ENCODE peak calls at places on chromosomes 5 and 9, in five cellular contexts. N is H1, X is H9, U is neuronal stem cell, G is mesendoderm. I is an unnamed sample.

GRCh38 chr5:116773926-116774325 is 199.3 kb upstream of the SEMA6A start:
- DNase-seq in X (peak), G (peak), U (no peak), N (peak), I (no peak)

GRCh38 chr9:23663946-23664345 is 162.1 kb downstream of the ELAVL2 start:
- DNase-seq in X (no peak), N (no peak), G (no peak), U (no peak), I (no peak)

GRCh38 chr5:57843016-57843402 is 360.4 kb upstream of the ACTBL2 start:
- DNase-seq in G (no peak), X (no peak), N (no peak), U (no peak), I (no peak)

GRCh38 chr9:125536184-125537152 is 170.5 kb downstream of the MAPKAP1 start:
- DNase-seq in X (no peak), U (no peak), N (no peak), G (peak), I (no peak)

GRCh38 chr9:7960615-7961014 is 161.0 kb upstream of the DMAC1 start:
- DNase-seq in N (no peak), X (no peak), G (no peak), U (no peak), I (no peak)

GRCh38 chr9:96567203-96567700 is 52.4 kb downstream of the CDC14B start:
- DNase-seq in N (no peak), X (peak), G (no peak), U (no peak), I (no peak)

GRCh38 chr5:172282277-172283019 is 1.1 kb downstream of the UBTD2 start:
- DNase-seq in U (no peak), N (no peak), G (no peak), X (no peak), I (peak)

GRCh38 chr9:124357591-124358361 is 57.5 kb downstream of the PSMB7 start:
- DNase-seq in G (peak), N (no peak), U (no peak), X (no peak), I (no peak)

GRCh38 chr5:68548959-68549676 is 333.6 kb downstream of the PIK3R1 start:
- DNase-seq in U (no peak), N (no peak), G (no peak), X (no peak), I (peak)

GRCh38 chr9:5352637-5353248 is 13.1 kb upstream of the RLN1 start:
- DNase-seq in G (no peak), N (no peak), U (no peak), X (no peak), I (no peak)

GRCh38 chr9:22160235-22160634 is 151.1 kb upstream of the CDKN2B start:
- DNase-seq in U (no peak), G (no peak), X (no peak), N (no peak), I (peak)

GRCh38 chr5:55821731-55822512 is 29.2 kb upstream of the IL31RA start:
- DNase-seq in N (peak), U (no peak), G (no peak), X (peak), I (no peak)
- H3K18ac ChIP-seq in N (no peak), U (peak), G (no peak), X (no peak), I (no peak)

GRCh38 chr9:128251701-128252100 is 24.1 kb downstream of the GOLGA2 start:
- DNase-seq in U (no peak), G (no peak), X (no peak), N (no peak), I (no peak)
- H3K18ac ChIP-seq in U (no peak), G (no peak), X (no peak), N (no peak), I (no peak)

DNA sequence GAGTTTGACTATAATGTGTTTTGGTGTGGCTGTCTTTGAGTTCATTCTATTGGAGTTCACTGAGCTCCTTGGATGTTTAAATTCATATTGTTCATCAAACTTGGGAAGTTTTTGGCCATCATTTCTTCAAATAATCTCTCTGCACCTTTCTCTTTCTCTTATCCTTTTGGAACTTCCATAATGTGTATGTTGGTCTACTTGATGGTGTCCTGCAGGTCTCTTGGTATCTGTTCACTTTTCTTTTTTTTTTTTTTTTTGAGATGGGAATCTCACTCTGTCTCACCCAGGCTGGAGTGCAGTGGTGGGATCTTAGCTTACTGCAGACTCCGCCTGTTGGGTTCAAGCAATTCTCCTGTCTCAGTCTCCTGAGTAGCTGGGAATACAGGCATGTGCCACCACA is 27.7 kb downstream of the PKD2L2 start:
- DNase-seq in U (no peak), G (no peak), X (no peak), N (no peak), I (no peak)
- H3K18ac ChIP-seq in U (no peak), G (no peak), X (no peak), N (no peak), I (no peak)

DNA sequence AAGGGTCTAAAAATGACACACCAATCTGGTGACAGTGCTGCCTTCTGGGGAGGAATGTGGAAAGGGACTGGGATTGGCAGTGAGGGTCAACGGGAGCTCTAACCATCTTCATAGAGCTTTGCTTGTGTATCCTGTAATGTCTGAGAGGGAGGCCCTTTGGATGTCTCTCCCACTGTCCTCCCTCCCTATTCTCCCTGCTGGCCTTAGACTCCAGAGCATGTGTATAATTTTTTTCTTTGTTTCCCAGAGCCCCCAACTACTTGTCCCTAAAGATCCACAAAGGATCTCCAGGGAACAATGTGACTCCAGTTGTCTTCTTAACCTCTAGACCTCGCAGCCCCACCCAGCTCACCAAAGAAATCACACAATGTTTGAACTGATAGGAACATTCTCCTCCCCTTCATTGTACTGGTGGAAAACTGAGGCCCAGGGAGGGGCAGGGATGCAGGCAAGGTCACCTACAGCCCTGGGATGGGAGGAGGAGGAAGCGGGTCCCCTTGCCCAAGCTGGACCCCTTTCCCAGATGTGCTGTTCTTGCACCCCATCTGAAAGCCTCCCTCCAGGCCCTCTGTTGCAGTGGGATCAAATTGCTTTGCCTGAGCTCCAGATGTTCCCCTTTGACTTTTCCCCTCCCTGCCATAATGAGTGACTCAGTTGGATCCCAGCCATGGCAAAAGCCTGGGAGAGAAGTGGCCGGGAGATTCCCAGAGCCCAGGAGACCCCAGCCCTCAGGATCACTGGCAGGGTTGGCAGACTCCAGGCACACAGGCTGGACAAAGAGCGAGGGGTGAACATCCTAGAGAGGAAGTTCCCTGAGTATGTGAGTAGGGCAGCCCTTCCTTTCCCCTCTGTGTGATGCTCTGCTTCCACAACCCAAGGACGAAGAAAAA is 21.8 kb downstream of the SPARC start:
- DNase-seq in X (no peak), N (no peak), G (no peak), U (no peak), I (peak)
- H3K18ac ChIP-seq in X (no peak), N (no peak), G (no peak), U (no peak), I (peak)

GRCh38 chr5:5294429-5294828 is 128.0 kb upstream of the ICE1 start:
- DNase-seq in U (no peak), N (no peak), X (no peak), G (no peak), I (no peak)
- H3K18ac ChIP-seq in U (no peak), N (no peak), X (no peak), G (no peak), I (no peak)

DNA sequence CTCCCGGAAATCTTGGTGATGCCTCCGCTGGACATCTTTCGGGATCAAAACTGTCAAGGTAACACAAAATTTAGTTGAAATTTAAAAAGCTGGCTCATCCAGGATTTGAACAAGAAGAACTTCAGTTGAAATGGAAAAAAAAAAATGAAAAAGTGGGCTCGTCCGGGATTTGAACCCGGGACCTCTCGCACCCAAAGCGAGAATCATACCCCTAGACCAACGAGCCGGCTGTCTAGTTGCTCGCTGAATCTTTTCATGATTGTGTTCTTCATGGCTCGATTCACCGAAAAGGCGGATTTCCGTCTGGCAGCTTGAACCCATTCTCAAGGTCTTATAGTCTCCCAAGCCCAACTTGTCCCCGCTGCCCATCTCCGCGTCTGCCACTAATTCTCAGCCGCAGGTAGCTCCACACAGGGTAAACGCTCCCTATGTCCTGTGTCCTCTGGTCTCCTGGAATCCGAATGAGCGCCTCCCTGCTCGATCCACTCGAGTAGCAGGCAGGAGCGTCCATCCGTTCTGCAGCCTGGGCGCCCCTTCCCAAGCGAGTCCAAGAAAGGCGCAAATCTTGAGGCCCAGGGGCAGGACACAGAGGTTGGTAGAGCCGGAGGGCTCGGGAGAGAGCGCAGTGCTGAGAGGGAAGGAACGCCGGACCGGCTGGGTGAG is 16.2 kb downstream of the TRIM7 start:
- DNase-seq in X (peak), G (peak), N (peak), U (peak), I (peak)
- H3K18ac ChIP-seq in X (no peak), G (no peak), N (no peak), U (no peak), I (peak)

GRCh38 chr5:472656-473343 is 29.8 kb downstream of the EXOC3 start:
- DNase-seq in G (peak), U (peak), N (peak), X (peak), I (peak)
- H3K18ac ChIP-seq in G (peak), U (peak), N (peak), X (peak), I (no peak)

DNA sequence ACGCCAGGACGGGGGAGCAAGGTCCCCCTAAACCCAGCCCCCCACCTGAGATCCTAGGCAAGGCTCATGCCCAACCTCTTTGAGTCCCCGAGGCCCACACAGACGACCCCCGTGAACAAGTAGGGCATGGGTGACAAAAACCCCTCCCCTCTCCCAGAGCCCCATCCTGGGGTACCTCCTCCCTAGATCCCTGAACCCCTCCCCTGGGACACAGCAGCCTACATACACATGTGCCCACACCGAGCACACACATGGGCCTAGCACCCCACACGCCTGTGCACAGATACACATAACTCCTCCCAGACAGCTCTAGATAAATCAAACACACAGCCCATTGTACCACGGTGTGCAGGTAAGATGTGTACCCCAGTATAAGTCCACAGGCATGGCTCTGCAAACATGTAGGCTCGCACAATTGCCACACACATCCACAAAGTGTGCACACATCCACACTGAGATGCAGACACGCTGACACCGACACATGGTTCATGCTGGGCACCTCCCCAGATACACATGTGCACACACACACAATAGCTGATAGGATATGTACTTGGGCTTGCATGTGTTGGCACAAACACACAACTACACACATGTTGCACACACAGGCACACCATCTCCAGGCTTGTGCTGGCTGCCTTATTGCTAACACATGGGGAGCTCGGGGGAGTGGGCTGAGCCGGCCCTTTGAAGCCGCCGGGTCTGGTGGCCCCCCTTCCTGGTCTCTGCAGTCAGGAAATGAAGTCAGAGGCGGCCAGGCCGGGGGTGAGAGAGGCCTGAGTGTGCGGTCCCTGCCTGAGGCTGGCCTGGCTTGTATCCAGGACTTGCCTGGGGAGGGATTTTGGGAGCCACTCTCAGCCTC is 30.3 kb downstream of the GOLGA2 start:
- DNase-seq in N (no peak), X (peak), U (no peak), G (peak), I (peak)
- H3K18ac ChIP-seq in N (peak), X (no peak), U (no peak), G (peak), I (peak)

DNA sequence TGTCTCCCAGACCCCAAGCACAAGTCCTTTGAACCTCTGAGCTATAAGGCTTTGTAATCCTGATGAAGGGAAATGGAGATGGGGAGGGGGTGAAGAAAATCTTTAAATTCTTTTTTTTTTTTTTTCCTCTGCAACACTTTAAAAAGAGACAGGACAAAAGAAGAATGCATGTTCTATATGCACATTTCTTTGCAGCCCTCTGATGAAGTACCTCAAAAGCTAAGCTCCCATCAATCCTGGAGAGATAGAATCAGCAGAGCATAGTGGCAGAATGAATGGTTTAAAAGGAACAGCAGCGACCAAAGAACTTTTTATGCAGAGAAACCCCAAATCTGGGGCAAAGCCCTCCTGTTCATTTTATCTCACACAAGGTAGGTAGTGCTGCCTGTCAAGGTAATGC is 173.3 kb upstream of the ZNF608 start:
- DNase-seq in N (no peak), U (no peak), X (no peak), G (no peak), I (no peak)
- H3K18ac ChIP-seq in N (no peak), U (no peak), X (no peak), G (peak), I (no peak)